ENCODE peak calls at places on chromosomes 4 and X, in five cellular contexts. B is glutamatergic neuron, A is ovary, I is AG04450, L is type B pancreatic cell. W is an unnamed sample.

GRCh38 chr4:141686146-141686775 is 49.9 kb downstream of the IL15 start:
- DNase-seq in L (no peak), B (no peak), I (no peak), A (no peak), W (no peak)

GRCh38 chr4:10260777-10261176 is 144.2 kb upstream of the WDR1 start:
- DNase-seq in L (no peak), B (no peak), A (no peak), I (no peak), W (no peak)

GRCh38 chrX:105191878-105192277 is 28.6 kb downstream of the TEX13A start:
- DNase-seq in B (peak), A (no peak), L (no peak), I (no peak), W (no peak)

GRCh38 chrX:56994375-56995270 is 718 bp downstream of the SPIN3 start:
- DNase-seq in B (peak), A (peak), I (no peak), L (no peak), W (peak)

GRCh38 chr4:96315815-96316214 is 475.9 kb downstream of the PDHA2 start:
- DNase-seq in B (peak), A (no peak), L (no peak), I (no peak), W (no peak)

GRCh38 chr4:190020790-190021717 is 6.0 kb downstream of the FRG2 start:
- DNase-seq in A (no peak), I (no peak), B (peak), L (no peak), W (no peak)

GRCh38 chrX:23394421-23394820 is 59.8 kb downstream of the PTCHD1 start:
- DNase-seq in I (no peak), A (no peak), B (no peak), L (no peak), W (no peak)

GRCh38 chr4:69610484-69610883 is 29.0 kb downstream of the UGT2A2 start:
- DNase-seq in A (no peak), B (no peak), I (no peak), L (no peak), W (no peak)

GRCh38 chr4:7131498-7132031 is 60.8 kb upstream of the SORCS2 start:
- DNase-seq in A (no peak), B (no peak), I (no peak), L (no peak), W (no peak)

GRCh38 chr4:118927976-118928375 is 39.3 kb downstream of the SYNPO2 start:
- DNase-seq in A (peak), L (no peak), B (no peak), I (no peak), W (peak)

GRCh38 chr4:140020457-140021361 is 133.3 kb downstream of the MAML3 start:
- DNase-seq in A (no peak), I (no peak), B (no peak), L (no peak), W (no peak)

GRCh38 chr4:153488719-153489384 is 22.7 kb downstream of the TMEM131L start:
- DNase-seq in A (no peak), I (no peak), L (no peak), B (peak), W (peak)

GRCh38 chr4:76090241-76090691 is 15.8 kb downstream of the ART3 start:
- DNase-seq in I (peak), B (no peak), L (no peak), A (no peak), W (no peak)

GRCh38 chr4:22435652-22436051 is 80.2 kb downstream of the ADGRA3 start:
- DNase-seq in L (no peak), A (no peak), B (no peak), I (no peak), W (no peak)

GRCh38 chrX:149274516-149275105 is 230.5 kb downstream of the IDS start:
- DNase-seq in B (no peak), I (no peak), L (no peak), A (no peak), W (no peak)

DNA sequence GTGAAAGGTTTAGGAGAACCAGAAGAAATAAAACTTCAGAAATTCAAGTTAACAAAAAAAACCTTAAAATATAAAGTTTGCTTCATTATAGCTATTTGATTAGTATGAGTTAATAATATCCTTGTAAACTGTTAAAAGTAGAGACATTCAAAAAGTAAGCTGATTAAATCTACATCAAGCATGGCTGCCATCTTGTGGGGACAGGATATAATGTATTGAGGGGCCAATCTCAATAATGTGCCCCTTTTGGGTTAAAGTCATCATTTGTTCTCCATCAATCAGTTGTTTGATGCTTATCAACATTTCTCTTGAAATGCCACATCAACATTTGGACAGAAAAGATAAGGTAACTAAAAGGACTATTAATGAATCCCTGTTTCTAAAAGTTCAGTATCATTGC is 4.6 kb upstream of the GRID2 start:
- DNase-seq in B (no peak), A (no peak), L (no peak), I (no peak), W (no peak)
- TF ChIP-seq CTCF in B (no peak), A (no peak), L (peak), I (peak), W (peak)

DNA sequence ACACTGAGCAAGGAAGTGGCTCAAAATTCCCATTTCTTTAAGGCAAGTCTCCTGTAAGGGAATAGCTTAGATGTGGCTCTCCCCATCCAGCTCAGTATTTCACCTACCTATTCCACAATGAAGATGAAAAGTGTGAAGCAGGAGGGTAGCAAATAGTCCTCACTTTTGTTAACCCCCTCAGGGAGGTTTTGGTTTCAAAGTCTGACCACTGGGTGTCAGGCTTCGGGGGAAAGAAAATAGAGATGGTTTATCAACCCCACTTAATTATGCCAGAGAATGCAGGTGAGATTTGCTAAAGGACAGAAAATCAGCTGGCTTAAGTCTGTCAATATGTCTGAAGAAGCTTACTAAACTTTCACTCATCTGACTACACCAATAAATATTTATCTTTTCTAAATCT is 69.5 kb downstream of the DHX15 start:
- DNase-seq in L (no peak), B (no peak), I (no peak), A (no peak), W (no peak)
- TF ChIP-seq CTCF in L (peak), B (peak), I (peak), A (no peak), W (peak)

GRCh38 chr4:164540987-164541386 is 212.9 kb upstream of the SMIM31 start:
- DNase-seq in A (no peak), B (no peak), L (no peak), I (no peak), W (no peak)

GRCh38 chr4:164531336-164531735 is 222.6 kb upstream of the SMIM31 start:
- DNase-seq in A (no peak), I (no peak), L (no peak), B (no peak), W (no peak)

GRCh38 chr4:164542431-164542830 is 211.5 kb upstream of the SMIM31 start:
- DNase-seq in A (no peak), B (no peak), L (no peak), I (no peak), W (no peak)

GRCh38 chr4:164538061-164538460 is 215.9 kb upstream of the SMIM31 start:
- DNase-seq in I (no peak), L (no peak), B (no peak), A (no peak), W (no peak)

GRCh38 chr4:164536829-164537228 is 217.1 kb upstream of the SMIM31 start:
- DNase-seq in A (no peak), L (no peak), I (no peak), B (no peak), W (no peak)
- TF ChIP-seq CTCF in A (no peak), L (peak), I (no peak), B (no peak), W (no peak)

DNA sequence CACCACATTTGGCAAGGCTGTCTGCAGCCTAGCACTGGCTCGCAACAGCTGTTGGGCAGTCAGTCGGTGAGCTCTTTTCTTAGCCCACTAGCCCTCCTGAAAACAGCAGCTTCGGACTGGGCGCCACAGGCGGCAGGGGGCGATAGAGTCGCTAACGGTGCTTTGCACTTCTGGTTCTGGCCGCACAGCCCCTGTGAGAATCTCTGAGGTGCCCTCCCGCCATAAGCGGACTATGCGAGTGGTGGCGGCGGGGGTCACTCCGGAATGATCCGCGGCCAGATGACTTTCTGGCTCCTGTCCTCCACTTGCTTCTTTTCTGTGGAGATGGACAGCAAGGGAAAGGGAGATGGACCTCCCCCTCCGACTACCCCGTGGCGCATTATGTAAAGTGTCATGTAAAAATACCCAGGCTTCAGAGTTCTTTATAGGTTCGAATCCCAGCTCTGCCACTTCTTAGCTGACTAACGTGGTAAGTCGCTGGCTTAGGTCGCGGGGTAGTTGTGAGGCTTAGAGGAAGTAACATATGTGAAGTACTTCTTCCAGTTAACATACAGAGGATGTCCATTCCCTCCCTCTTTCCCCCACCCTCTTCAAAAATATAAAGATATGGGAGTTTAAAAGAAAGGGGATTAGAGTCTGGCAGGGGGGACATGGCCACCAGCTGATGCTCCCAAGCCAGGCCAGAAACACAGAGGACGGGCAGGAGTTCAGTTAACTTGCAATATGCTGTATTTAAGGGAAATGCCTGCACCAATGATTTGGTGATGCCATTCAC is 11.0 kb downstream of the ARHGAP36 start:
- DNase-seq in A (no peak), I (no peak), B (peak), L (peak), W (no peak)
- TF ChIP-seq CTCF in A (no peak), I (peak), B (peak), L (peak), W (peak)

GRCh38 chrX:31279359-31279758 is 207.5 kb upstream of the FTHL17 start:
- DNase-seq in L (no peak), B (no peak), I (no peak), A (no peak), W (no peak)
- TF ChIP-seq CTCF in L (peak), B (no peak), I (peak), A (no peak), W (peak)

GRCh38 chr4:182448281-182449151 is 205.3 kb downstream of the TENM3 start:
- DNase-seq in B (peak), L (peak), A (peak), I (peak), W (peak)

GRCh38 chr4:182447938-182448280 is 204.7 kb downstream of the TENM3 start:
- DNase-seq in B (peak), L (no peak), A (no peak), I (no peak), W (no peak)

DNA sequence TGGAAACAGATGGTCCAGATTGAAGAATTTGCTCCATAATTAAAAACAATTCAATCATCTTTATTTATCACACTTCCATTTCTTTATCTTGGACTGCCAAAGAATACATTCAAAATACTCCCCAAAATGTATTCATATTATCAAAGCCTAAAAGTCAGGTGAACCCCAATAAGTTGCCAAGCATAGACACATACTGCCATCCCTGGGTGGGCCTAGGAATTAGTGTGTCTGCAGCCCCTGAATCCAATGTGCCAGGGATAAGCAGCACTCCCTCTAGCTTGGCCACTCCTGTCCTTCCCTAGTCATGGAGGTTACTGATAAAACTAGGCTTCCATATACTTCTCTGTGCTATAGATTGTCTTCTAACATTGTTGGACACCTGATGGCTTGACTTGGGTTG is 199.9 kb downstream of the TENM3 start:
- DNase-seq in L (no peak), B (no peak), A (no peak), I (no peak), W (no peak)
- TF ChIP-seq CTCF in L (no peak), B (no peak), A (no peak), I (no peak), W (no peak)

DNA sequence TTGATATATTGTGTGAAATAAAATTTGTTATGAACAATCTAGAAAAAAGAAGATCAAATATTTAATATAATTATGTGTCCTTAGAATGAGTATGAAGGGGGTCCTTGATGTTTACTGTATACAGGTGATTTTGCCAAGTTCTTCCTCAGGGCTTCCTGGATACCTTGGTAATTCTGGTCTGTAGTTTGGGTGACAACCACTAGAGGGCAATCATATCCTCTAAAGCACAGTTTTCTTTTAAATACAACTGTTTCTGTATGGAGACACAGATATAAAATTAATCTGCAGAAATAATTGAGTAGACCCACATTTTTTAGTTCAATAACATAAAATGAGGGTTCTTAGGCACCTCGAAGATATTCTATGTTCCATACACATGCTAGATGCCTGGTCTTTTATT is 157.7 kb downstream of the SPANXN1 start:
- DNase-seq in A (no peak), I (no peak), B (no peak), L (no peak), W (no peak)
- TF ChIP-seq CTCF in A (no peak), I (peak), B (peak), L (peak), W (peak)